ENCODE peak calls at places on chromosomes 16 and 17, in five cellular contexts. F is GM23338, S is GM23248, X is lung, Y is psoas muscle. H is an unnamed sample.

GRCh38 chr17:6070280-6070894 is at the start of gene WSCD1:
- DNase-seq in F (peak; percentile 60), S (peak; percentile 21), X (no peak), Y (peak; percentile 62), H (peak; percentile 29)

GRCh38 chr16:81778861-81779539 is at the start of gene PLCG2:
- DNase-seq in F (peak; percentile 85), S (peak; percentile 61), X (peak; percentile 76), Y (peak; percentile 76), H (peak; percentile 84)

GRCh38 chr16:11084484-11085024 is 140.2 kb downstream of the CLEC16A start:
- DNase-seq in F (no peak), S (peak; percentile 88), X (no peak), Y (no peak), H (no peak)

GRCh38 chr16:78543066-78543465 is 443.6 kb downstream of the WWOX start:
- DNase-seq in F (no peak), S (no peak), X (no peak), Y (no peak), H (no peak)

GRCh38 chr16:49854227-49855203 is 1.4 kb downstream of the ZNF423 start:
- DNase-seq in F (peak; percentile 74), S (peak; percentile 20), X (no peak), Y (peak; percentile 78), H (peak; percentile 13)

GRCh38 chr17:49703557-49704277 is 4.0 kb downstream of the SLC35B1 start:
- DNase-seq in F (peak; percentile 66), S (peak; percentile 73), X (peak; percentile 37), Y (no peak), H (peak; percentile 94)

GRCh38 chr17:80760501-80760900 is 215.9 kb downstream of the RPTOR start:
- DNase-seq in F (no peak), S (no peak), X (peak; percentile 50), Y (no peak), H (peak; percentile 77)

GRCh38 chr17:75842963-75843576 is 1.1 kb downstream of the UNC13D start:
- DNase-seq in F (no peak), S (no peak), X (no peak), Y (no peak), H (no peak)

GRCh38 chr16:24098896-24099295 is 157.2 kb upstream of the CACNG3 start:
- DNase-seq in F (peak; percentile 54), S (no peak), X (no peak), Y (no peak), H (no peak)

GRCh38 chr16:12170103-12171025 is 193.8 kb downstream of the SNX29 start:
- DNase-seq in F (no peak), S (no peak), X (no peak), Y (no peak), H (no peak)

GRCh38 chr16:72189865-72190371 is 18.0 kb upstream of the PMFBP1 start:
- DNase-seq in F (no peak), S (peak; percentile 65), X (no peak), Y (no peak), H (no peak)

GRCh38 chr16:3065069-3065741 is at the start of gene IL32:
- DNase-seq in F (no peak), S (peak; percentile 80), X (peak; percentile 70), Y (no peak), H (peak; percentile 98)

GRCh38 chr16:48125888-48126287 is 29.9 kb downstream of the ABCC12 start:
- DNase-seq in F (no peak), S (no peak), X (no peak), Y (no peak), H (no peak)

GRCh38 chr17:8371786-8372185 is 4.7 kb downstream of the KRABD2 start:
- DNase-seq in F (no peak), S (no peak), X (no peak), Y (no peak), H (no peak)

GRCh38 chr17:44324092-44324570 is 492 bp downstream of the SLC25A39 start:
- DNase-seq in F (no peak), S (peak; percentile 61), X (no peak), Y (peak; percentile 61), H (peak; percentile 38)

GRCh38 chr16:19781196-19781595 is 63.1 kb downstream of the IQCK start:
- DNase-seq in F (no peak), S (no peak), X (no peak), Y (no peak), H (no peak)

GRCh38 chr16:11497329-11497805 is 89.4 kb downstream of the LITAF start:
- DNase-seq in F (peak; percentile 74), S (peak; percentile 90), X (peak; percentile 83), Y (peak; percentile 96), H (peak; percentile 68)

GRCh38 chr17:15998031-15998574 is 1.4 kb downstream of the ZSWIM7 start:
- DNase-seq in F (no peak), S (no peak), X (no peak), Y (no peak), H (no peak)

GRCh38 chr16:22348296-22348695 is 26.1 kb downstream of the CDR2 start:
- DNase-seq in F (no peak), S (peak; percentile 69), X (no peak), Y (no peak), H (no peak)

GRCh38 chr16:69286941-69287713 is 24.0 kb upstream of the VPS4A start:
- DNase-seq in F (peak; percentile 76), S (peak; percentile 79), X (peak; percentile 56), Y (peak; percentile 91), H (peak; percentile 70)

GRCh38 chr16:11621920-11622651 is 35.4 kb upstream of the LITAF start:
- DNase-seq in F (no peak), S (peak; percentile 56), X (no peak), Y (peak; percentile 46), H (no peak)

GRCh38 chr16:714558-715447 is at the start of gene METRN:
- DNase-seq in F (peak; percentile 95), S (peak; percentile 97), X (peak; percentile 91), Y (peak; percentile 96), H (peak; percentile 81)

GRCh38 chr16:54957403-54957802 is 26.7 kb downstream of the IRX5 start:
- DNase-seq in F (peak; percentile 67), S (peak; percentile 35), X (no peak), Y (no peak), H (peak; percentile 20)

GRCh38 chr17:30376621-30377452 is 1.9 kb upstream of the CPD start:
- DNase-seq in F (no peak), S (peak; percentile 82), X (peak; percentile 58), Y (no peak), H (no peak)

GRCh38 chr17:72516772-72517399 is 396.1 kb downstream of the SOX9 start:
- DNase-seq in F (no peak), S (peak; percentile 12), X (no peak), Y (peak; percentile 63), H (no peak)

GRCh38 chr16:82987767-82988166 is 361.0 kb downstream of the CDH13 start:
- DNase-seq in F (no peak), S (peak; percentile 41), X (no peak), Y (no peak), H (no peak)

GRCh38 chr16:27230562-27230991 is 27.3 kb downstream of the KDM8 start:
- DNase-seq in F (peak; percentile 19), S (no peak), X (no peak), Y (no peak), H (peak; percentile 98)

GRCh38 chr16:69123894-69124293 is 8.5 kb downstream of the CHTF8 start:
- DNase-seq in F (peak; percentile 86), S (peak; percentile 81), X (no peak), Y (no peak), H (peak; percentile 80)

GRCh38 chr17:78737332-78737731 is 44.7 kb downstream of the CYTH1 start:
- DNase-seq in F (no peak), S (peak; percentile 90), X (no peak), Y (no peak), H (peak; percentile 61)

GRCh38 chr17:78731904-78732303 is 50.2 kb downstream of the CYTH1 start:
- DNase-seq in F (no peak), S (no peak), X (no peak), Y (no peak), H (no peak)

GRCh38 chr17:78736526-78737079 is 45.5 kb downstream of the CYTH1 start:
- DNase-seq in F (peak; percentile 58), S (no peak), X (peak; percentile 91), Y (peak; percentile 80), H (peak; percentile 96)

GRCh38 chr17:78735832-78736525 is 46.1 kb downstream of the CYTH1 start:
- DNase-seq in F (no peak), S (peak; percentile 47), X (no peak), Y (no peak), H (peak; percentile 94)

DNA sequence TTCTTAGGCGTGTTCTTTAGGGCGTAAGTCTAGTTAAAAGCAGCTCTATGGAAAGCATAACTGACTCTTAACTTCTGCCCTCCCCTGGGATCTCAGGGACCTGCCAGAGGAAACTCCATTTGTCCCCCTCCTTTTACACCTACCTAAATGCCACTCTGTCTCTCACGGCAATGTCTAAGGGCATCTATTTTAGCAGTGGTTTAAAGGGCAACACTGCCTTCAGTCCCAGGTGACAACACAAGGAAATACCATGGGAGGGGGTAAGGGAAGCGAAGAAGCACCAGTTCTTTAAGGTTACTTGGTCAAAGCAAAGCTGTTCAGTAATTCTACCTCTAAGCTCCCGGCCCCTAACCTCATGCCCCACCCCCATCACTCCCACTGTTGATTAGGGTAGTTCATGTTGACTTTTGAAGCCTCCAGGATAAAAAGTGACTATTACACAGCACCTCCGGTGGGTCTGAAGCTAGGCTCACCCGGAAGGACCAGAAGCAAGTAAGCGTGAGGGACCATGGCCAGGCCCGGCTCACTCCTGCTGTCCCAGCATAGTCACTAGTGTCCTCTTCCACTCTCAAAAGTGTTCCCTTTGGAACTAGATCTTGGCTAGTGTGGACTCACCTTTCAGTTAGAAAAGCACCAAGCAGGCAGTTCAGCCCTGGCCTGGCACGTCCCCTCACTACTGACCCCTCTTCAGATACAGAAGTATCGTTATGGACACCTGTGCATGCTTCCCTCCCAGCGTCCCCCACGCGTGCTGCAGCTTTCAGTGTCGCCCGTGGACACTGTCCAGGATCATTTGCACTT is 47.0 kb downstream of the CYTH1 start:
- DNase-seq in F (no peak), S (no peak), X (no peak), Y (no peak), H (no peak)
- H3K27ac ChIP-seq in F (no peak overlapping the region), S (no peak overlapping the region), X (peak overlapping the region; percentile 83), Y (peak overlapping the region; percentile 81), H (peak overlapping the region; percentile 98)

GRCh38 chr17:35621768-35622167 is 34.6 kb downstream of the AP2B1 start:
- DNase-seq in F (no peak), S (no peak), X (no peak), Y (no peak), H (no peak)
- H3K36me3 ChIP-seq in F (peaks cover 5% of the 10 kb centered on the region), S (peaks cover 41% of the 10 kb centered on the region), X (peaks cover 19% of the 10 kb centered on the region), Y (peaks cover 2% of the 10 kb centered on the region), H (peaks cover 7% of the 10 kb centered on the region)

DNA sequence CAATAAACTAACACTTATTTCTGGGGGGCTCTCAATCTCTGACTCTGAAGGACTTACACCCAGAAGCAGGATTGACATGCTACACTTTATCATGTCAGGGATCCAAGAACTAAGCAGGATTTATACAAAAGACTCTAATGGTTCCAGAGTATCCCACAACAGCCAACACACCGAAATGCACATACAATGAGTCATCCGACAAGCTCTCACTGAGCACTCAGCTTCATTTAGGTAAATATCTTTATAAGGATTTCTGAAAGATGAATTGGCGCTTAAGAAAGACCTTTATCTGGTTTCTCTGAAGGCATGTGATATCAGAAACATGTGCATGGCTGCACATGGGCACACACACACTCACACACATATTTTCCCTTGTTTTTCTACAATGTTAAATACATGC is 77.2 kb downstream of the TOX3 start:
- DNase-seq in F (peak; percentile 54), S (no peak), X (no peak), Y (no peak), H (no peak)
- H3K27ac ChIP-seq in F (no peak overlapping the region), S (no peak overlapping the region), X (no peak overlapping the region), Y (no peak overlapping the region), H (no peak overlapping the region)

DNA sequence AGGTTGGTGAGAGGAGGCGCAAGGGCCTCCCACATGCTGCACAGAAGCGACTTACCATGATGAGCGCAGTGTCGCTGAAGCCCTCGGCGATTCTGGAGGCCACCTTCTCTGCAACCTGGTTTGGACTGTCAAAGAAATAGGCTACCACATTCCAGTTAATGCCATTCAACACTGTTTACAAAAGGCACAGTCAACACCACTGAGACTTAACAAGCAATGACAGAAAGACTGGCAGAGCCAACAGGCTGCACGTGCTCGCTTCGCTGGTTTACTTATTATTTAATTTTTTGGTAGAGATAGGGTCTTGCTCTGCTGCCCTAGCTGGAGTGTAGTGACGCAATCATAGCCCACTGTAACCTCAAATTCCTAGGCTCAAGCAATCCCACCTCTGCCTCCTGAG is 18.2 kb downstream of the EMC8 start:
- DNase-seq in F (no peak), S (no peak), X (no peak), Y (no peak), H (no peak)
- H3K36me3 ChIP-seq in F (peaks cover 26% of the 10 kb centered on the region), S (peaks cover 29% of the 10 kb centered on the region), X (peaks cover 13% of the 10 kb centered on the region), Y (peaks cover 6% of the 10 kb centered on the region), H (no peaks in the 10 kb centered on the region)

H was measured in small intestine.